ENCODE peak calls at places on chromosome 9, in eight cellular contexts. One of them, this sample, is unnamed.

GRCh38 chr9:110900917-110901316 is 137.4 kb downstream of the LPAR1 start:
- DNase-seq in osteocyte: no peak
- DNase-seq in NCI-H1092: no peak
- DNase-seq in activated CD4-positive, CD25-positive, alpha-beta regulatory T cell treated with anti-CD3 and anti-CD28 coated beads, Interleukin-2, amount 50 U/mL, for 16 hours: no peak
- DNase-seq in NCI-H774: no peak
- DNase-seq in effector memory CD8-positive, alpha-beta T cell: no peak
- DNase-seq in HuH-7.5: no peak
- DNase-seq in cardiac septum: no peak
- DNase-seq in this sample: no peak

GRCh38 chr9:132407196-132407595 is 556 bp upstream of the TTF1 start:
- DNase-seq in NCI-H774: no peak
- DNase-seq in effector memory CD8-positive, alpha-beta T cell: no peak
- DNase-seq in osteocyte: no peak
- DNase-seq in activated CD4-positive, CD25-positive, alpha-beta regulatory T cell treated with anti-CD3 and anti-CD28 coated beads, Interleukin-2, amount 50 U/mL, for 16 hours: no peak
- DNase-seq in HuH-7.5: no peak
- DNase-seq in cardiac septum: no peak
- DNase-seq in NCI-H1092: no peak
- DNase-seq in this sample: no peak

GRCh38 chr9:116812231-116813028 is 125.3 kb downstream of the TRIM32 start:
- DNase-seq in NCI-H1092: no peak
- DNase-seq in effector memory CD8-positive, alpha-beta T cell: no peak
- DNase-seq in NCI-H774: no peak
- DNase-seq in osteocyte: no peak
- DNase-seq in activated CD4-positive, CD25-positive, alpha-beta regulatory T cell treated with anti-CD3 and anti-CD28 coated beads, Interleukin-2, amount 50 U/mL, for 16 hours: no peak
- DNase-seq in HuH-7.5: no peak
- DNase-seq in cardiac septum: no peak
- DNase-seq in this sample: no peak

GRCh38 chr9:106772523-106773290 is 90.3 kb upstream of the ZNF462 start:
- DNase-seq in NCI-H1092: no peak
- DNase-seq in HuH-7.5: no peak
- DNase-seq in effector memory CD8-positive, alpha-beta T cell: no peak
- DNase-seq in cardiac septum: no peak
- DNase-seq in activated CD4-positive, CD25-positive, alpha-beta regulatory T cell treated with anti-CD3 and anti-CD28 coated beads, Interleukin-2, amount 50 U/mL, for 16 hours: no peak
- DNase-seq in NCI-H774: no peak
- DNase-seq in osteocyte: no peak
- DNase-seq in this sample: no peak

GRCh38 chr9:24071736-24072135 is 245.7 kb upstream of the ELAVL2 start:
- DNase-seq in NCI-H1092: no peak
- DNase-seq in cardiac septum: no peak
- DNase-seq in effector memory CD8-positive, alpha-beta T cell: no peak
- DNase-seq in osteocyte: no peak
- DNase-seq in HuH-7.5: no peak
- DNase-seq in NCI-H774: no peak
- DNase-seq in activated CD4-positive, CD25-positive, alpha-beta regulatory T cell treated with anti-CD3 and anti-CD28 coated beads, Interleukin-2, amount 50 U/mL, for 16 hours: no peak
- DNase-seq in this sample: no peak

GRCh38 chr9:92181296-92181695 is 66.1 kb upstream of the SPTLC1 start:
- DNase-seq in effector memory CD8-positive, alpha-beta T cell: no peak
- DNase-seq in NCI-H1092: no peak
- DNase-seq in osteocyte: peak; percentile 79
- DNase-seq in HuH-7.5: no peak
- DNase-seq in activated CD4-positive, CD25-positive, alpha-beta regulatory T cell treated with anti-CD3 and anti-CD28 coated beads, Interleukin-2, amount 50 U/mL, for 16 hours: no peak
- DNase-seq in NCI-H774: no peak
- DNase-seq in cardiac septum: no peak
- DNase-seq in this sample: no peak

GRCh38 chr9:85741112-85741874 is 461 bp downstream of the AGTPBP1 start:
- DNase-seq in NCI-H1092: peak; percentile 39
- DNase-seq in NCI-H774: no peak
- DNase-seq in osteocyte: no peak
- DNase-seq in cardiac septum: peak; percentile 76
- DNase-seq in HuH-7.5: peak; percentile 40
- DNase-seq in activated CD4-positive, CD25-positive, alpha-beta regulatory T cell treated with anti-CD3 and anti-CD28 coated beads, Interleukin-2, amount 50 U/mL, for 16 hours: peak; percentile 24
- DNase-seq in effector memory CD8-positive, alpha-beta T cell: peak; percentile 57
- DNase-seq in this sample: peak; percentile 35

GRCh38 chr9:107863406-107863805 is 373.8 kb upstream of the KLF4 start:
- DNase-seq in NCI-H1092: no peak
- DNase-seq in effector memory CD8-positive, alpha-beta T cell: no peak
- DNase-seq in cardiac septum: no peak
- DNase-seq in HuH-7.5: no peak
- DNase-seq in activated CD4-positive, CD25-positive, alpha-beta regulatory T cell treated with anti-CD3 and anti-CD28 coated beads, Interleukin-2, amount 50 U/mL, for 16 hours: no peak
- DNase-seq in osteocyte: no peak
- DNase-seq in NCI-H774: no peak
- DNase-seq in this sample: no peak

GRCh38 chr9:82284758-82285157 is 296.2 kb downstream of the SPATA31D1 start:
- DNase-seq in NCI-H1092: no peak
- DNase-seq in effector memory CD8-positive, alpha-beta T cell: no peak
- DNase-seq in cardiac septum: no peak
- DNase-seq in HuH-7.5: no peak
- DNase-seq in NCI-H774: no peak
- DNase-seq in activated CD4-positive, CD25-positive, alpha-beta regulatory T cell treated with anti-CD3 and anti-CD28 coated beads, Interleukin-2, amount 50 U/mL, for 16 hours: no peak
- DNase-seq in osteocyte: no peak
- DNase-seq in this sample: no peak

GRCh38 chr9:72844440-72844768 is 108.4 kb downstream of the ALDH1A1 start:
- DNase-seq in NCI-H774: no peak
- DNase-seq in HuH-7.5: no peak
- DNase-seq in effector memory CD8-positive, alpha-beta T cell: no peak
- DNase-seq in NCI-H1092: no peak
- DNase-seq in activated CD4-positive, CD25-positive, alpha-beta regulatory T cell treated with anti-CD3 and anti-CD28 coated beads, Interleukin-2, amount 50 U/mL, for 16 hours: no peak
- DNase-seq in cardiac septum: no peak
- DNase-seq in osteocyte: no peak
- DNase-seq in this sample: no peak

GRCh38 chr9:101574773-101575333 is 19.9 kb downstream of the PPP3R2 start:
- DNase-seq in activated CD4-positive, CD25-positive, alpha-beta regulatory T cell treated with anti-CD3 and anti-CD28 coated beads, Interleukin-2, amount 50 U/mL, for 16 hours: no peak
- DNase-seq in NCI-H1092: no peak
- DNase-seq in HuH-7.5: no peak
- DNase-seq in cardiac septum: no peak
- DNase-seq in effector memory CD8-positive, alpha-beta T cell: no peak
- DNase-seq in NCI-H774: no peak
- DNase-seq in osteocyte: no peak
- DNase-seq in this sample: no peak

GRCh38 chr9:21965401-21965951 is 28.7 kb downstream of the CDKN2A start:
- DNase-seq in cardiac septum: no peak
- DNase-seq in NCI-H1092: no peak
- DNase-seq in NCI-H774: no peak
- DNase-seq in HuH-7.5: peak; percentile 87
- DNase-seq in activated CD4-positive, CD25-positive, alpha-beta regulatory T cell treated with anti-CD3 and anti-CD28 coated beads, Interleukin-2, amount 50 U/mL, for 16 hours: no peak
- DNase-seq in effector memory CD8-positive, alpha-beta T cell: no peak
- DNase-seq in osteocyte: no peak
- DNase-seq in this sample: no peak

GRCh38 chr9:133351908-133352634 is 4.1 kb downstream of the RPL7A start:
- DNase-seq in cardiac septum: no peak
- DNase-seq in HuH-7.5: peak; percentile 68
- DNase-seq in activated CD4-positive, CD25-positive, alpha-beta regulatory T cell treated with anti-CD3 and anti-CD28 coated beads, Interleukin-2, amount 50 U/mL, for 16 hours: no peak
- DNase-seq in NCI-H1092: no peak
- DNase-seq in effector memory CD8-positive, alpha-beta T cell: no peak
- DNase-seq in osteocyte: no peak
- DNase-seq in NCI-H774: no peak
- DNase-seq in this sample: peak; percentile 59

GRCh38 chr9:98773721-98774120 is 22.6 kb downstream of the ANKS6 start:
- DNase-seq in activated CD4-positive, CD25-positive, alpha-beta regulatory T cell treated with anti-CD3 and anti-CD28 coated beads, Interleukin-2, amount 50 U/mL, for 16 hours: no peak
- DNase-seq in NCI-H1092: no peak
- DNase-seq in NCI-H774: no peak
- DNase-seq in effector memory CD8-positive, alpha-beta T cell: no peak
- DNase-seq in HuH-7.5: no peak
- DNase-seq in osteocyte: no peak
- DNase-seq in cardiac septum: no peak
- DNase-seq in this sample: no peak

GRCh38 chr9:128457207-128457606 is 1.4 kb downstream of the ODF2 start:
- DNase-seq in NCI-H1092: no peak
- DNase-seq in NCI-H774: no peak
- DNase-seq in cardiac septum: no peak
- DNase-seq in activated CD4-positive, CD25-positive, alpha-beta regulatory T cell treated with anti-CD3 and anti-CD28 coated beads, Interleukin-2, amount 50 U/mL, for 16 hours: no peak
- DNase-seq in osteocyte: no peak
- DNase-seq in HuH-7.5: no peak
- DNase-seq in effector memory CD8-positive, alpha-beta T cell: no peak
- DNase-seq in this sample: no peak

GRCh38 chr9:88011005-88011766 is 36.9 kb upstream of the CDK20 start:
- DNase-seq in activated CD4-positive, CD25-positive, alpha-beta regulatory T cell treated with anti-CD3 and anti-CD28 coated beads, Interleukin-2, amount 50 U/mL, for 16 hours: no peak
- DNase-seq in NCI-H774: no peak
- DNase-seq in NCI-H1092: no peak
- DNase-seq in HuH-7.5: peak; percentile 22
- DNase-seq in cardiac septum: no peak
- DNase-seq in effector memory CD8-positive, alpha-beta T cell: no peak
- DNase-seq in osteocyte: no peak
- DNase-seq in this sample: peak; percentile 24

This sample was measured in ACHN.